ENCODE peak calls at places on chromosomes 13 and 19, in four cellular contexts. One of them, this sample, is unnamed.

GRCh38 chr13:49669735-49670309 is 21.5 kb downstream of the EBPL start:
- DNase-seq in SK-N-SH: peak; percentile 84
- DNase-seq in K562: peak; percentile 57
- DNase-seq in GM12878: no peak
- DNase-seq in this sample: peak; percentile 60

GRCh38 chr19:42059196-42059595 is 10.8 kb downstream of the GRIK5 start:
- DNase-seq in SK-N-SH: no peak
- DNase-seq in K562: no peak
- DNase-seq in GM12878: no peak
- DNase-seq in this sample: no peak

GRCh38 chr13:49428041-49428763 is 15.7 kb downstream of the CAB39L start:
- DNase-seq in SK-N-SH: no peak
- DNase-seq in K562: no peak
- DNase-seq in GM12878: no peak
- DNase-seq in this sample: no peak

GRCh38 chr13:27979001-27979643 is 9.4 kb downstream of the URAD start:
- DNase-seq in SK-N-SH: no peak
- DNase-seq in K562: no peak
- DNase-seq in GM12878: no peak
- DNase-seq in this sample: no peak

GRCh38 chr13:108755084-108755483 is 125.7 kb downstream of the MYO16 start:
- DNase-seq in SK-N-SH: no peak
- DNase-seq in K562: no peak
- DNase-seq in GM12878: no peak
- DNase-seq in this sample: no peak

GRCh38 chr19:18809149-18809978 is 18.3 kb upstream of the COMP start:
- DNase-seq in SK-N-SH: no peak
- DNase-seq in K562: no peak
- DNase-seq in GM12878: no peak
- DNase-seq in this sample: no peak

GRCh38 chr19:16976471-16976870 is 50.1 kb downstream of the CPAMD8 start:
- DNase-seq in SK-N-SH: no peak
- DNase-seq in K562: no peak
- DNase-seq in GM12878: no peak
- DNase-seq in this sample: no peak

GRCh38 chr13:33275916-33276315 is 9.6 kb downstream of the STARD13 start:
- DNase-seq in SK-N-SH: no peak
- DNase-seq in K562: no peak
- DNase-seq in GM12878: no peak
- DNase-seq in this sample: no peak

GRCh38 chr19:28313633-28314032 is 899.3 kb downstream of the UQCRFS1 start:
- DNase-seq in SK-N-SH: no peak
- DNase-seq in K562: no peak
- DNase-seq in GM12878: no peak
- DNase-seq in this sample: no peak

GRCh38 chr13:110683203-110683883 is 22.6 kb downstream of the CARS2 start:
- DNase-seq in SK-N-SH: no peak
- DNase-seq in K562: no peak
- DNase-seq in GM12878: no peak
- DNase-seq in this sample: peak; percentile 52

DNA sequence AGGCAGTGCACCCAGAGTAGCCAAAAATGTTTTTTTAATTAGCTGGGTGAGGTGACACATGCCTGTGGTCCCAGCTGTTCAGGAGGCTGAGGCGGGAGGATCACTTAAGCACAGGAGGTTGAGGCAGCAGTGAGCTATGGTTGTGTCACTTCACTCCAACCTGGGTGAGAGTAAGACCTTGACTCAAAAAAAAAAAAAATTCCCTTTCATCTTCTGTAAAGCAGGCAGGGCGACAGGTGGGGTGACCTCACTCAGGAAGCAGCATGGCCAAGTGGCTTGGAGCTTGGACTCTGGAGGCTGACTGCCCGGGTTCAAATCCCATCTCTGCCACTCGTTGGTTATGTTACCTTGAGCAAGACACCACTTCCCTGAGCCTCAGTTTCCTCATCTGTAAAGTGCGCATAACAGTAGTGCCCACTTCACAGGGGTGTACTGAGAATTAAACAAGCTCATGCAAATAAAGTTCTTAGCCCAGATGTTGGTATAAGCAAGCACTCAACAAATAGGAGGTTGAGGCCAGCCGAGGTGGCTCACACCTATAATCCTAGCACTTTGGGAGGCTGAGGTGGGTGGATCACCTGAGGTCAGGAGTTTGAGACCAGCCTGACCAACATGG is 48.3 kb downstream of the MAP4K1 start:
- DNase-seq in SK-N-SH: no peak
- DNase-seq in K562: no peak
- DNase-seq in GM12878: no peak
- DNase-seq in this sample: peak; percentile 44
- TF ChIP-seq MAX in SK-N-SH: no peak
- TF ChIP-seq MAX in K562: no peak
- TF ChIP-seq MAX in GM12878: no peak
- TF ChIP-seq MAX in this sample: no peak

DNA sequence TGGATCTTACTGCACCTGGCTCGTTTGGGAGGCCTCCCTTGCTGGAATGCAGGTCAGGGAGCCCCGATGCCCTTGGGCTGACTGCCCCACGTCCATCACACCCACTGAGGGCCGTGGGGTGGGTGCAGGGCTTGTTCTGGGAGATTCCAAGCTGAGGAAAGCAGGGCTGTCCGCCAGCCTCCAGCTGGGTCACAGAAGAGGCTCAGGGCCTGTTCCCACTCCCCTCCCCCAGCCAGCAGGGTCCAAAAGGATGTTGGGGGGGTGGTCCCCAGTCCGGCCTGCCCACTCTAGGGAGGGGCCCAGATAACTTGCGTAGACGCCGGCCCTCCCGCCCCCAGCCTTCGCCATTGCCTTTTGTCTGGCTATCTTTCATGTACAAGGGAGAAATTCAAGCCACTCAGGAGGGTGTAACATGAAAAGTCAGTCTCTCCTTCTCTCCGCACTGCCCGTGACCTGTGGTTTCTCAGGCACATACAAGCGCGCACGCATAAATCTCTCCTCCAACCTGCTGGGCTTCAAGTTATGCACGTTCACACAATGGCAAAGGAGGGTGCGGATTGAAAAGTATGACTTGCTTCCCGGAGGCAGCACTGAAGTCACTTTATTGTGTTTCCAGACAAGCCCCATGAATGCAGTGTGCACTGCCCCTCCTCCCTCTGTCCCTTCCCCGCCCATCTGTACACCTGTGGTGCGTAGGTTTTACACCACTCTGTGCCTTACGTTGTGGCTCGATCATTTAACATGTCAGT is 20.2 kb downstream of the CARM1 start:
- DNase-seq in SK-N-SH: no peak
- DNase-seq in K562: no peak
- DNase-seq in GM12878: no peak
- DNase-seq in this sample: no peak
- TF ChIP-seq NFIC in SK-N-SH: no peak
- TF ChIP-seq NFIC in K562: no peak
- TF ChIP-seq NFIC in GM12878: no peak
- TF ChIP-seq NFIC in this sample: no peak

GRCh38 chr19:53624776-53625540 is 6.8 kb upstream of the DPRX start:
- DNase-seq in SK-N-SH: no peak
- DNase-seq in K562: no peak
- DNase-seq in GM12878: no peak
- DNase-seq in this sample: no peak
- TF ChIP-seq MAX in SK-N-SH: no peak
- TF ChIP-seq MAX in K562: no peak
- TF ChIP-seq MAX in GM12878: no peak
- TF ChIP-seq MAX in this sample: no peak

GRCh38 chr19:35555301-35556005 is 8.0 kb downstream of the ATP4A start:
- DNase-seq in SK-N-SH: peak; percentile 84
- DNase-seq in K562: peak; percentile 65
- DNase-seq in GM12878: no peak
- DNase-seq in this sample: peak; percentile 56
- TF ChIP-seq NFIC in SK-N-SH: no peak
- TF ChIP-seq NFIC in K562: no peak
- TF ChIP-seq NFIC in GM12878: no peak
- TF ChIP-seq NFIC in this sample: no peak

GRCh38 chr19:4066682-4067395 is at the start of gene ZBTB7A:
- DNase-seq in SK-N-SH: peak; percentile 89
- DNase-seq in K562: peak; percentile 87
- DNase-seq in GM12878: no peak
- DNase-seq in this sample: peak; percentile 60
- TF ChIP-seq MAX in SK-N-SH: peak; percentile 34
- TF ChIP-seq MAX in K562: no peak
- TF ChIP-seq MAX in GM12878: no peak
- TF ChIP-seq MAX in this sample: peak; percentile 32

DNA sequence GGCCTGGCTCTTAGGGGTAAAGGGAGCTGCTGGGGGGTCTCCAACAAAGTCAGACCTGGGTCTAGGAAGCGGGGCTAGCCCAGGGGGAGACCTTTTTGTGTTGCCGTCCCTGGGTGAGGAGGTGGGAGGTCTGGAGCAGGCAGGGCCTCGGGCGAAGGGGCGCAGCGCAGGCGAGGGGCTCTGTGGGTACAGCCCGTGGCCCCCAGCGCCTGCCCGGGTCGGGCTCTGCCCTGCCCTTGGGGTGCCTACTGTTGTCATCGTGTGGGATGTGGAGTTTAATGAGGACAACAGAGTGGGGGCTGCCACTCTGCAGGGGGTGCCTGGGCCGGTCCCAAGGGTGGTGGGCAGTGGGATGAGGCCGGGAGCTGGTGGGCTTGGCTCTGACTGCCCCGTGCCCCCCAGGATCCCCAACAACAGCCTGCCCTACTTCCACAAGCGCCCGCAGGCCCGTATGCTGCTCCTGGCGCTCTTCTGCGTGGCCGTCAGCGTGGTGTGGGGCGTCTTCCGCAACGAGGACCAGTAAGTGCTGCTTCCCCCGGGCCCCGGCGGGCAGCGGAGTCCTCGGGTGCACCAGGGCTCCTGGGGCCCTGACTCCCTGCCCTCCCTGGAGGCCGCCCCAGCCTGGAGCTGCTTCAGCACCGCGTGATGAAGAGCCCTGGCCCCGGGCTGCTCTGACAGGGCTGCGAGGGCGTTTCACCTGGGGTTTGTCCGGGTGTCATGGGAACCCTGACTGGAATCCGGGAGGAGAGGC is 12.2 kb downstream of the SPPL2B start:
- DNase-seq in SK-N-SH: no peak
- DNase-seq in K562: no peak
- DNase-seq in GM12878: no peak
- DNase-seq in this sample: no peak
- TF ChIP-seq NFIC in SK-N-SH: no peak
- TF ChIP-seq NFIC in K562: no peak
- TF ChIP-seq NFIC in GM12878: no peak
- TF ChIP-seq NFIC in this sample: no peak

DNA sequence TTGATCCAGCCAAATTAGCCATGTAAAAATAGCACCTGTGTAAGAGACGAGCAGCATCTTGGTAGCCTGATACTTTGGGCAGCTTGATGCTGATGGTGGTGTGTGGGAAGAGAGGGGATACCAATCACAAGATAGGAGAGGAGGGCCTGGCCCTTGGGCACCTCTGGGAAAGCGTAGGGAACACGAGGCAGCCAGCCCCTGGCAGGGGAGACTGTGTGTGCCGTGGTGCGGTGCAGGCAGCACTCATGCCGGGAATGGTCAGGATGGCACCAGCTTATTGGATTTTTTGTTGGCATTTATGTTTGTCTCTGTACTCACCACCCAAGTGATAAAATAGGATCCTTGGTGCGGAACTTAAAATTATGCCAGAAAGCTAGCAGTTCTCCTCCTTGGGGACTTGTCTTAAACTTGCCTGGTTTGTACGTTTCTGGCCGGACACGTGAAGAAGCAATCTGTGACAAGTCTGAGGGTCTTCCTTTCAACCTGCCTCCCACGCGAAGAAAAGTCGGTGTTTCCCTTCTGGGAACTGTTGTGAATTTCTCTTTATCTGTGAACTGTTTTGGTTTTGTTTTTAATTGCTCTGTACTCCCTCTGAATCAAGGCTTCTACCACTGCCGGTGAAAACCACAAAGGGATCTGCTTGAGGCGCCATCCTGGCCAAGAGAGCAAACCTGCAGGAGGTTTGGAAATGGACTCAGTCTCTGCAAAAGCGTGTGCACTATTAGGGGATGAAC is 10.1 kb downstream of the SIGLEC8 start:
- DNase-seq in SK-N-SH: no peak
- DNase-seq in K562: no peak
- DNase-seq in GM12878: no peak
- DNase-seq in this sample: no peak
- TF ChIP-seq MAX in SK-N-SH: no peak
- TF ChIP-seq MAX in K562: no peak
- TF ChIP-seq MAX in GM12878: no peak
- TF ChIP-seq MAX in this sample: no peak

DNA sequence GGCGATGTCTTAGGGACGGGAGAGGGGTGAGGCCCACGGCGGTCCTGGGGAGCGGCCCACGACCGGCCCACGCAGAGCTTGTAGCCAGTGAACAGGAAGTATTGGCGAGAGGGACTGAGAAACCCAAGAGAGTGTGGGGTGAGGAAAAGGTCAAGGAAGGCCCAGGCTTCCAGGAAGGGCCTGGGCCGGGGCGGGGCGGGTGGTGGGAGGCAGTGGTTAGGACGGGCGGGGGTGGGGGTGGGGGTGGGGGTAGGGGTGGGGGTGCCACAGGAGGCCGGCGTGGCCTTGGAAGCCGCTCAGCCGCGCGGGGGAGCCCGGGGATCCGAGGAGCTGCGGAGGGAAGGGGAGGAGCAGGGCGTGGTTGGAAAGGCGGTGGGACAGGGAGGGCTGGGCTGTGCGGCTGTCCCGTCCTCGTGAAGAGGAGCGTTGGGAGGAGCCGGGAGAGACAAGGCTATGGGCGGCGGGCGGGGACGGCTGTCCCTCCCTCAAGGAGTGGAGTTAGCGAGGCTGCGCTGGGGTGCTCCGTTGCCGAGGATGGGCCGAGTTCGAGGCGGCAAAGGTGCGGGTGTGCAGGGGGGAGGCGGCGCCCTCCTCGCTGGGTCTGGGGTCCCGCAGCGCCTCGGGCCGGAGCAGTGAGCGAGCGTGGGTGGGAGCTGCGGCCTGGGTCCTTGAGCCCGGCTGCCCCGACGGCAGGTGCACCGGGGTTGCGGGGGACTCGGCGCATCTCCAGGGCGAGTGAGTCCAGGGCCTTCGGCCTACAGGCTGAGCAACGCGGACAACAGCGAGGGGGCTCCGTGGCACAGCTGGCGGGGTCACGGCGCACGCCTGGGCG is 254.4 kb upstream of the SGCG start:
- DNase-seq in SK-N-SH: no peak
- DNase-seq in K562: peak; percentile 85
- DNase-seq in GM12878: no peak
- DNase-seq in this sample: no peak
- TF ChIP-seq NFIC in SK-N-SH: no peak
- TF ChIP-seq NFIC in K562: no peak
- TF ChIP-seq NFIC in GM12878: no peak
- TF ChIP-seq NFIC in this sample: no peak

This sample was measured in HepG2.